ENCODE peak calls at places on chromosomes 13 and 19, in five cellular contexts. P is mucosa of descending colon, H is coronary artery, J is HCT116, A is fibroblast of villous mesenchyme. D is an unnamed sample.

GRCh38 chr19:14674764-14675163 is at the start of gene ADGRE3:
- DNase-seq in P (no peak), H (no peak), J (no peak), A (no peak), D (no peak)

GRCh38 chr19:1265611-1266115 is 3.5 kb upstream of the CIRBP start:
- DNase-seq in P (peak), H (peak), J (no peak), A (peak), D (peak)

GRCh38 chr13:30972888-30973377 is 40.5 kb downstream of the TEX26 start:
- DNase-seq in P (no peak), H (no peak), J (no peak), A (peak), D (no peak)

GRCh38 chr19:2624537-2625091 is 77.9 kb downstream of the GNG7 start:
- DNase-seq in P (peak), H (no peak), J (no peak), A (no peak), D (peak)

GRCh38 chr19:7442423-7442822 is 46.4 kb downstream of the PEX11G start:
- DNase-seq in P (no peak), H (no peak), J (no peak), A (no peak), D (peak)

GRCh38 chr13:46010148-46010547 is 42.4 kb downstream of the ZC3H13 start:
- DNase-seq in P (no peak), H (no peak), J (no peak), A (peak), D (no peak)

GRCh38 chr19:7242601-7243258 is 51.5 kb downstream of the INSR start:
- DNase-seq in P (no peak), H (no peak), J (no peak), A (peak), D (no peak)

GRCh38 chr19:47381653-47382279 is 32.7 kb downstream of the DHX34 start:
- DNase-seq in P (peak), H (no peak), J (no peak), A (no peak), D (peak)

GRCh38 chr13:26062853-26063444 is 11.1 kb upstream of the SHISA2 start:
- DNase-seq in P (no peak), H (no peak), J (peak), A (peak), D (peak)

GRCh38 chr13:44692173-44692713 is 116.1 kb upstream of the TSC22D1 start:
- DNase-seq in P (no peak), H (no peak), J (peak), A (no peak), D (no peak)

GRCh38 chr13:24605923-24606372 is 74.3 kb upstream of the ATP12A start:
- DNase-seq in P (no peak), H (no peak), J (peak), A (peak), D (no peak)

GRCh38 chr19:10517361-10517759 is at the start of gene S1PR5:
- DNase-seq in P (no peak), H (no peak), J (no peak), A (peak), D (peak)

GRCh38 chr19:1521636-1522035 is 2.2 kb upstream of the PLK5 start:
- DNase-seq in P (no peak), H (no peak), J (no peak), A (no peak), D (no peak)

D was measured in body of pancreas.